ENCODE peak calls at places on chromosomes 6 and 20, in four cellular contexts. One of them, this sample, is unnamed.

GRCh38 chr6:127079681-127080080 is 38.8 kb upstream of the RSPO3 start:
- DNase-seq in PC-3: no peak
- DNase-seq in GM12865: no peak
- DNase-seq in hepatocyte: no peak
- DNase-seq in this sample: no peak

GRCh38 chr6:4313044-4313686 is 177.8 kb upstream of the ECI2 start:
- DNase-seq in PC-3: peak
- DNase-seq in GM12865: no peak
- DNase-seq in hepatocyte: peak
- DNase-seq in this sample: peak

GRCh38 chr20:31274441-31274840 is 17.0 kb downstream of the DEFB115 start:
- DNase-seq in PC-3: no peak
- DNase-seq in GM12865: no peak
- DNase-seq in hepatocyte: no peak
- DNase-seq in this sample: no peak

GRCh38 chr6:117548797-117549301 is 53.5 kb downstream of the GOPC start:
- DNase-seq in PC-3: peak
- DNase-seq in GM12865: peak
- DNase-seq in hepatocyte: no peak
- DNase-seq in this sample: peak

GRCh38 chr20:14441201-14441600 is 103.8 kb upstream of the FLRT3 start:
- DNase-seq in PC-3: peak
- DNase-seq in GM12865: peak
- DNase-seq in hepatocyte: no peak
- DNase-seq in this sample: peak

GRCh38 chr20:61562897-61563504 is 310.9 kb downstream of the CDH4 start:
- DNase-seq in PC-3: no peak
- DNase-seq in GM12865: no peak
- DNase-seq in hepatocyte: no peak
- DNase-seq in this sample: no peak

GRCh38 chr6:169048806-169049205 is 204.8 kb downstream of the THBS2 start:
- DNase-seq in PC-3: no peak
- DNase-seq in GM12865: no peak
- DNase-seq in hepatocyte: no peak
- DNase-seq in this sample: no peak

GRCh38 chr6:111564482-111564945 is 41.2 kb downstream of the TRAF3IP2 start:
- DNase-seq in PC-3: peak
- DNase-seq in GM12865: peak
- DNase-seq in hepatocyte: no peak
- DNase-seq in this sample: peak

GRCh38 chr6:30267423-30267822 is 54.2 kb upstream of the TRIM26 start:
- DNase-seq in PC-3: no peak
- DNase-seq in GM12865: no peak
- DNase-seq in hepatocyte: no peak
- DNase-seq in this sample: no peak

GRCh38 chr6:158011478-158011920 is 29.8 kb downstream of the SYNJ2 start:
- DNase-seq in PC-3: peak
- DNase-seq in GM12865: peak
- DNase-seq in hepatocyte: no peak
- DNase-seq in this sample: no peak

GRCh38 chr6:162184465-162184864 is 543.1 kb downstream of the PRKN start:
- DNase-seq in PC-3: no peak
- DNase-seq in GM12865: no peak
- DNase-seq in hepatocyte: no peak
- DNase-seq in this sample: no peak

GRCh38 chr6:135012764-135013163 is 41.9 kb downstream of the HBS1L start:
- DNase-seq in PC-3: no peak
- DNase-seq in GM12865: no peak
- DNase-seq in hepatocyte: no peak
- DNase-seq in this sample: peak

GRCh38 chr20:11776687-11777086 is 141.0 kb upstream of the BTBD3 start:
- DNase-seq in PC-3: no peak
- DNase-seq in GM12865: no peak
- DNase-seq in hepatocyte: no peak
- DNase-seq in this sample: no peak

GRCh38 chr20:35264755-35265154 is 13.2 kb downstream of the MMP24OS start:
- DNase-seq in PC-3: peak
- DNase-seq in GM12865: no peak
- DNase-seq in hepatocyte: peak
- DNase-seq in this sample: peak
- TF ChIP-seq CTCF in PC-3: peak
- TF ChIP-seq CTCF in GM12865: no peak
- TF ChIP-seq CTCF in hepatocyte: peak
- TF ChIP-seq CTCF in this sample: no peak

DNA sequence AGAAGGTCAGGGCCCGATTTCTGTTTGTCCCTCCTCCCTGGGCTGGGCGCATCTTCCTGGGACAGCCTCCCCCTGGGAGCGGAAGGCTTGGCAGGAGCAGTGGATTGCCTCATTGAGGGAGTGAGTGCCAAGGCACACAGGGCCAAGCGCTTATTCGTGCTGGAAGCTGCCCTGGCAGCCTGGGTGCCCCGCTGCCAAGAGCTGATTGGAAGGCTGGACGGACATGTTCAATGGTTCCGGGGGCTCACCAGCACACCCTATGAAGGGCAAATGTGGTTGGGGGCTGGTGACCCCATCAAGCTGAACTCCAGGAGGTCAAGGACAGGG is 10.3 kb upstream of the ZNF831 start:
- DNase-seq in PC-3: no peak
- DNase-seq in GM12865: no peak
- DNase-seq in hepatocyte: no peak
- DNase-seq in this sample: no peak
- H3K4me3 ChIP-seq in PC-3: no peak
- H3K4me3 ChIP-seq in GM12865: no peak
- H3K4me3 ChIP-seq in hepatocyte: no peak
- H3K4me3 ChIP-seq in this sample: no peak

GRCh38 chr6:13234130-13234529 is 94.2 kb downstream of the TBC1D7 start:
- DNase-seq in PC-3: peak
- DNase-seq in GM12865: no peak
- DNase-seq in hepatocyte: no peak
- DNase-seq in this sample: peak

GRCh38 chr6:13233106-13233505 is 95.2 kb downstream of the TBC1D7 start:
- DNase-seq in PC-3: no peak
- DNase-seq in GM12865: no peak
- DNase-seq in hepatocyte: no peak
- DNase-seq in this sample: no peak

GRCh38 chr6:13226071-13226470 is 102.3 kb downstream of the TBC1D7 start:
- DNase-seq in PC-3: no peak
- DNase-seq in GM12865: no peak
- DNase-seq in hepatocyte: no peak
- DNase-seq in this sample: no peak

GRCh38 chr6:13228264-13229204 is 99.8 kb downstream of the TBC1D7 start:
- DNase-seq in PC-3: no peak
- DNase-seq in GM12865: no peak
- DNase-seq in hepatocyte: no peak
- DNase-seq in this sample: no peak

DNA sequence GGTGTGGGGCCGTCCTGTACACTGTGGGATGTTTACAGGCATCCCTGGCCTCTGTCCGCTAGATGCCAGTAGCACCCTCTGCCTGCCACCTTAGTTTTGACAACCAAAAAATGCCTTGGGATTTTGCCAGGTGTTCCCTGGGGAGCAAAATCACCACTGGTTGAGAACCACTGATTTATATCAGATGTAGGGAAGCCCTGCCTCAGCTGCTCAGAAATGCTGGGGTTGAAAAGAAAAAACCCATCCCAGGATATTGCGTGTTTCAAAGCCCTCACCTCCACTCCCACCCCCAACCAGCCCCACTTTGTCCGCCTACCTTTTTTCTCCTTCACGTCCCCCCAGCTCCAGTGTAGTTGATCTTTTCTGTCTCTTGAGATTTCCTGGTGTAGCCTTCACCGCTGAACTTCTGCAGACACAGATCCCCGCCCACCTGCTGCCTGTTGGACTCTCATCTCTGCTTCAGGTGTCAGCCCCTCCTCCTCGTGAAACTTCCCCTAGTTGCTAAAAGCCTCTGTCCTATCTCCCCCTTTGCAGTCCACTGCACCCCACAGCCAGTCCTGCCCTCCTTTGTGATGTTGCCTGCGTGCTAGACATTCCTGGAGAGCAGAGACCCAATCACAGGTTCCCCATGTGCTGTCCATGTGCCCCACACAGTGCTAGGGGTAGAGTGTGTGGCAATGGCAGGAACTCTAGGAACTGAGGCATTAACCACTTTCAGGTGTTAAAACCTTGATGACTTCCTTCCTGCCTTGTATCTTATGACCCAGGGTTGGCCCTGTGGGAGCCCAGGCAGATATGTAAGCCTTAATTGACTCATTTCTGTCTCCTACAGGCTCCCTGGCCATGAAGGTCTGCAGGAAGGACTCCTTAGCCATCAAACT is 98.9 kb downstream of the TBC1D7 start:
- DNase-seq in PC-3: peak
- DNase-seq in GM12865: peak
- DNase-seq in hepatocyte: peak
- DNase-seq in this sample: peak
- TF ChIP-seq CTCF in PC-3: peak
- TF ChIP-seq CTCF in GM12865: peak
- TF ChIP-seq CTCF in hepatocyte: no peak
- TF ChIP-seq CTCF in this sample: peak

DNA sequence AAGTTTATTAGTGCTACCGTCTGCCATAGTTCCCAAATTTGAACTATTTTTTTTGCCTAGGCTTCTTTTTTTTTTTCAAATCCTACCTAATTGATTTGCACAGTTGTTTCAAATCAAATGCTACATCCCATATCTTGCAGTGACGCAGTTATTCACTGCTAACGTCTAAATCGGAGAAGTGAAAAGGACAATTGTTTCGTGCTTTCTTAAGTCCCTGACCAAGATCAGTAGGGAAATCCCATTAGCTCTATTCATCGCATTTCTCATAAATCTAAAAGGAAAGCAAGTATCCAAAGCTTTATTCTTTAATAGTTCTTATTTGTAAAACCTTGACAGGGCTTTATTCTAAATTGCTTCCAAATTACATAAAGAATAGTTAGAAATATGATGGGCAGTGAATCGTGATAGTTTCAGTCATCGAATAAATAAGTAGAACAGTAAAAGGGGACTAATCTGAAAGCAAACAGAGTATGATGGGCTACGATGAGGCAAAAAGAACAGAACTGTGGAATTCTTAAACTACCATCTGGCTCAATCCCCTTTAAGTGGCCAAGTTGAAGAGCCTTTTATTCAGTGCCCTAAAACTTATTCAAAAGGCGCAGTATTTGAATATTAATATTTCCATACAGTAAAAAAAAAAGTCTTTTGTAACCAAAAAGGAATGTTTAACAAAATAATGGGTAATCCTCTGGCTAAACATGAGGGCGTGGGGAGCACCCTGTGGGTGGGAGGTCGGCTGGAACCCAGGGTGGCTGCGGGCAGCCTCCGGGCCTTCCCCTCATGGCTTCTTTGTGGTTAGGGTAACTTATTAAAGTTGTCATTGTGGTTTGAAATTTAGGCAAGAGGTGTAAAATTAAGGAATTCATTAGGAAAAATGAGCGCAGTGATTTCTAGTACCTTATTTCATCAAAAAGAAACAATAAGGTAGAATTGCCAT is 3.0 kb upstream of the ARID1B start:
- DNase-seq in PC-3: no peak
- DNase-seq in GM12865: no peak
- DNase-seq in hepatocyte: no peak
- DNase-seq in this sample: no peak
- H3K4me3 ChIP-seq in PC-3: no peak
- H3K4me3 ChIP-seq in GM12865: no peak
- H3K4me3 ChIP-seq in hepatocyte: no peak
- H3K4me3 ChIP-seq in this sample: no peak

GRCh38 chr6:46513533-46513932 is 22.3 kb upstream of the RCAN2 start:
- DNase-seq in PC-3: no peak
- DNase-seq in GM12865: no peak
- DNase-seq in hepatocyte: no peak
- DNase-seq in this sample: no peak
- TF ChIP-seq CTCF in PC-3: no peak
- TF ChIP-seq CTCF in GM12865: no peak
- TF ChIP-seq CTCF in hepatocyte: no peak
- TF ChIP-seq CTCF in this sample: no peak